ENCODE peak calls at places on chromosomes 3 and 15, in seven cellular contexts. A, G, I, X, K, P and L are unnamed samples. For H3K36me3, the result is how much of the 10 kb centered on the place peaks cover.

GRCh38 chr3:178244653-178245384 is 291.4 kb upstream of the KCNMB2 start:
- DNase-seq in I (no peak), P (no peak), K (no peak), X (no peak), G (no peak), A (no peak), L (no peak)

GRCh38 chr15:87633471-87633870 is 623.1 kb downstream of the NTRK3 start:
- DNase-seq in A (no peak), K (no peak), G (no peak), X (no peak), I (no peak), P (no peak), L (no peak)

GRCh38 chr15:52098328-52098727 is 14.2 kb downstream of the BCL2L10 start:
- DNase-seq in I (no peak), P (no peak), G (no peak), A (no peak), X (no peak), K (no peak), L (no peak)

GRCh38 chr15:68205558-68205944 is 419 bp upstream of the CALML4 start:
- DNase-seq in P (no peak), G (no peak), K (no peak), X (no peak), I (no peak), A (no peak), L (no peak)

GRCh38 chr3:122907471-122907870 is 112.6 kb downstream of the SLC49A4 start:
- DNase-seq in X (no peak), G (no peak), A (no peak), I (no peak), K (no peak), P (no peak), L (no peak)

GRCh38 chr15:90482124-90483011 is 47.4 kb upstream of the CRTC3 start:
- DNase-seq in X (no peak), I (no peak), G (peak), A (peak), P (peak), K (peak), L (no peak)

GRCh38 chr3:46162975-46163550 is 45.0 kb downstream of the CCR1 start:
- DNase-seq in K (no peak), I (no peak), X (no peak), P (no peak), A (no peak), G (no peak), L (no peak)

GRCh38 chr15:77266708-77267387 is 153.1 kb downstream of the PEAK1 start:
- DNase-seq in A (no peak), K (no peak), P (no peak), X (no peak), G (no peak), I (no peak), L (no peak)

GRCh38 chr3:58585005-58585786 is 8.0 kb upstream of the FAM107A start:
- DNase-seq in K (peak), G (peak), X (peak), I (peak), P (peak), A (peak), L (peak)

GRCh38 chr3:50260942-50261441 is 8.0 kb upstream of the SEMA3B start:
- DNase-seq in G (no peak), K (no peak), X (no peak), I (peak), P (no peak), A (peak), L (no peak)
- H3K4me3 ChIP-seq in G (peak), K (no peak), X (no peak), I (peak), P (peak), A (no peak), L (no peak)

GRCh38 chr3:44880284-44880683 is 5.9 kb downstream of the TGM4 start:
- DNase-seq in X (no peak), P (no peak), I (no peak), G (no peak), K (no peak), A (no peak), L (no peak)

GRCh38 chr3:44875596-44875995 is 1.2 kb downstream of the TGM4 start:
- DNase-seq in P (no peak), I (no peak), A (no peak), K (no peak), G (no peak), X (no peak), L (no peak)

GRCh38 chr3:44870375-44871061 is 3.9 kb upstream of the TGM4 start:
- DNase-seq in A (no peak), I (no peak), G (peak), X (peak), K (no peak), P (peak), L (no peak)

GRCh38 chr3:44877333-44877732 is 2.9 kb downstream of the TGM4 start:
- DNase-seq in I (no peak), X (no peak), A (no peak), K (no peak), P (no peak), G (no peak), L (no peak)

GRCh38 chr3:44874308-44874707 is at the start of gene TGM4:
- DNase-seq in P (no peak), I (no peak), G (no peak), K (no peak), X (no peak), A (no peak), L (no peak)
- TF ChIP-seq CTCF in P (no peak), I (no peak), G (no peak), K (no peak), X (no peak), A (no peak), L (no peak)

GRCh38 chr3:186975726-186976125 is 45.4 kb downstream of the ST6GAL1 start:
- DNase-seq in G (no peak), K (no peak), X (no peak), I (no peak), A (no peak), P (no peak), L (no peak)
- H3K36me3 ChIP-seq in G (under half), K (under half), X (under half), I (half or more), A (under half), P (under half), L (under half)

GRCh38 chr3:77041756-77042155 is 1.9 kb downstream of the ROBO2 start:
- DNase-seq in G (no peak), P (no peak), X (no peak), I (no peak), A (no peak), K (no peak), L (no peak)
- H3K4me3 ChIP-seq in G (no peak), P (no peak), X (no peak), I (no peak), A (no peak), K (peak), L (no peak)

DNA sequence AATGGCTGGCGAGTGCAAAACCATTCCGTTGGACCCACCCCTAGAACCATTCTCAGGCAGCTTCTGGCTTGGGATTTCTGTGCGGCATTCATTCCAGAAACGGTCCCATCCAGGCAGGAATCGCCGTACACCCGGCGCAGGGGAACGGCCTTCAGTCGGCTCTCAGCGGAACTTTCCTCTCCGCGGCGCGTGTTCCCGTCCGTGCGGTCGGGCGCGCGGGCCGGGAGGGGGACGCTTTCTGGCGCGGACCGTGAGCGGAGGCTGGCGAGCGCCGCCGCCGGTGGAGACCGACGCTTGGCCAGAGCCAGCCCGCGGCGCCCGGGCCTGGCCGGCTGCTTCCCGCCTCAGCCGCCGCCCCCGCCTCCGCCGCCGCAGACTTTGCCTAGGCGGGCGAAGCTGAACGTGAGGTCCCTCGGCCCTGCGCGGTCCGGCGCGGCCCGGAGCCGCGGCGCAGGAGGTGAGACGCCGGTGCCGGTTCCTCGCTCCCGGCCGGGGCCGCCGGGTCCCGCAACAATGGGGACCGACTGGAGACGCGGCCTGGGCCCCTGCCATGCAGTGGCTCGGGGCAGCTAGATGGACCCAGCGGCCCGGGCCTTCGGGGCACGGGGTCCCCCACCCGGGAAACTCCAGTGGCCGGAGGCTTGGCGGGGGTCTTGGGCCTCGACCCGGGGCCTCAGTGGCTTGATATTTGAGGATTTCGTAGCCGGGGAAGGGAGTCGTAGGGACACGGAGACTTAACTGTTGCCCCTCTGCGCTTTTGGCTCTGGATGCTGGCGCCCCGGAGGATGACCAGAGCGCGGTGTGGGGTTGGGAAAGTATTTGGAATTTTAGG is at the start of gene RAD54L2:
- DNase-seq in A (peak), P (peak), I (peak), K (peak), G (peak), X (peak), L (peak)
- TF ChIP-seq CTCF in A (peak), P (no peak), I (peak), K (peak), G (peak), X (no peak), L (no peak)

DNA sequence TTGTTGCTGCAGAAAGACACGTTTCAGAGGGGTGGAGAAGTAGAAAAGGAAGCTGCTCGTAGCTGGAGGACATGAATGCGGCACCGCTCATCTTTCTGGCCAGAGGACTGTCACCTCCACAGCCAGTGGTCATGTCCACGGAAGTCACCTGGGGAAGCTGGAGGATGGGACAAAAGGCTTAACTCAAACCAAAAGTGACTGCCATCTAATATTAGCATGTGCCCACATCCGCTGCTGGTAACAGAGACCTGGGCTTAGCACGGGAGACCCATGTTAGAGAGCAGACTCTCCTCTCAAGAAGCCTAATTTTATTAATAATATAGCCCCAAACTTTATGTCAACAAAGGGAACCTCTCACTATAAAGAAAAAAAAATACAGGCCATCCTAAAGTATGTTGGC is 5.9 kb downstream of the MEX3B start:
- DNase-seq in I (no peak), K (no peak), P (no peak), X (no peak), G (no peak), A (no peak), L (peak)
- H3K36me3 ChIP-seq in I (under half), K (under half), P (under half), X (under half), G (under half), A (under half), L (under half)

DNA sequence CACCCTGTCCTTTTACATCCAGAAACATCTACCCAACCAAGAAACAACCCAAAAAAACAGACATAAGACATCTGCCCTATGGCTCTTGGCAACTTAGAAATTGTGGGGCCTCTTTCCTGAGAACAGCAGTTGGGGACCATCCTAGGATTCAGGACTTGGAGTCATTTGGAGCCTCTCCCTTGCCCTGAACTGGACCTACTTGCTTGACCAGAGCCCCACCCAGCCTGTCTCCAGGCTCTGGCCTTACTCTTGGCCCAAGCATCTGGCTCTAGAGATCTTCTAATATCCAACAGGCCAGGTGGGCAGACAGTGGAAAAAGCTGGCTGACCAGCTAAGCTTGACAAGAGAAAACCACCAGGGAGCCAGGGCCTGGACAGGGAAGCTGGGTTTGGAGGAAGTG is 99.1 kb upstream of the C2CD4B start:
- DNase-seq in X (no peak), A (no peak), P (no peak), G (no peak), I (no peak), K (no peak), L (no peak)
- H3K4me3 ChIP-seq in X (no peak), A (no peak), P (no peak), G (no peak), I (no peak), K (no peak), L (no peak)